ENCODE peak calls at places on chromosomes 1 and 21, in four cellular contexts. W is endodermal cell, D is ureter, Q is B cell. T is an unnamed sample.

GRCh38 chr1:34088001-34088400 is 77.0 kb downstream of the CSMD2 start:
- DNase-seq in W (peak; percentile 84), D (no peak), Q (no peak), T (peak; percentile 35)

GRCh38 chr1:103142466-103142865 is 34.1 kb upstream of the COL11A1 start:
- DNase-seq in W (no peak), D (no peak), Q (no peak), T (no peak)

GRCh38 chr1:228018125-228018398 is 11.3 kb downstream of the WNT3A start:
- DNase-seq in W (peak; percentile 37), D (no peak), Q (no peak), T (no peak)

GRCh38 chr1:201020647-201021332 is 2.7 kb downstream of the KIF21B start:
- DNase-seq in W (peak; percentile 87), D (no peak), Q (peak; percentile 57), T (peak; percentile 70)

GRCh38 chr1:5509664-5510452 is 482.4 kb downstream of the NPHP4 start:
- DNase-seq in W (peak; percentile 91), D (peak; percentile 70), Q (peak; percentile 74), T (peak; percentile 68)

GRCh38 chr1:151807131-151807530 is 1.9 kb upstream of the LINGO4 start:
- DNase-seq in W (no peak), D (no peak), Q (no peak), T (no peak)

GRCh38 chr21:36854391-36854790 is 112.1 kb downstream of the HLCS start:
- DNase-seq in W (peak; percentile 84), D (no peak), Q (peak; percentile 8), T (peak; percentile 73)

GRCh38 chr1:169595764-169596711 is 9.8 kb upstream of the F5 start:
- DNase-seq in W (peak; percentile 87), D (no peak), Q (no peak), T (peak; percentile 83)

GRCh38 chr1:115496904-115497527 is 144.8 kb upstream of the VANGL1 start:
- DNase-seq in W (no peak), D (no peak), Q (no peak), T (peak; percentile 72)

GRCh38 chr1:37676281-37677243 is 15.8 kb upstream of the CDCA8 start:
- DNase-seq in W (no peak), D (peak; percentile 66), Q (peak; percentile 33), T (no peak)

GRCh38 chr1:90591970-90592356 is 125.1 kb downstream of the BARHL2 start:
- DNase-seq in W (peak; percentile 83), D (no peak), Q (no peak), T (no peak)

GRCh38 chr21:42568834-42569731 is 55.4 kb downstream of the SLC37A1 start:
- DNase-seq in W (peak; percentile 37), D (peak; percentile 35), Q (no peak), T (peak; percentile 32)

GRCh38 chr1:39973503-39974135 is 18.7 kb downstream of the MFSD2A start:
- DNase-seq in W (peak; percentile 93), D (peak; percentile 80), Q (peak; percentile 83), T (peak; percentile 82)

GRCh38 chr1:200861937-200862647 is 10.7 kb upstream of the GPR25 start:
- DNase-seq in W (no peak), D (no peak), Q (peak; percentile 38), T (no peak)

GRCh38 chr1:106498238-106498637 is 558.2 kb upstream of the PRMT6 start:
- DNase-seq in W (no peak), D (no peak), Q (no peak), T (no peak)

GRCh38 chr1:221078260-221078965 is 199.2 kb downstream of the HLX start:
- DNase-seq in W (no peak), D (no peak), Q (no peak), T (no peak)

GRCh38 chr1:26697441-26697977 is 1.7 kb downstream of the ARID1A start:
- DNase-seq in W (peak; percentile 58), D (no peak), Q (no peak), T (no peak)

GRCh38 chr1:43274125-43274803 is 4.5 kb downstream of the TMEM125 start:
- DNase-seq in W (peak; percentile 55), D (no peak), Q (no peak), T (peak; percentile 64)

GRCh38 chr21:35079181-35079580 is 30.1 kb upstream of the RUNX1 start:
- DNase-seq in W (no peak), D (no peak), Q (no peak), T (no peak)

GRCh38 chr1:25579241-25579946 is 36.0 kb downstream of the LDLRAP1 start:
- DNase-seq in W (no peak), D (no peak), Q (no peak), T (no peak)

GRCh38 chr1:184563308-184563707 is 176.5 kb downstream of the C1orf21 start:
- DNase-seq in W (no peak), D (no peak), Q (no peak), T (no peak)

GRCh38 chr1:86258106-86258505 is 101.5 kb upstream of the COL24A1 start:
- DNase-seq in W (no peak), D (no peak), Q (no peak), T (no peak)

GRCh38 chr1:221101792-221102191 is 222.5 kb downstream of the HLX start:
- DNase-seq in W (no peak), D (no peak), Q (no peak), T (no peak)

GRCh38 chr21:34800797-34801518 is 132.2 kb downstream of the CLIC6 start:
- DNase-seq in W (no peak), D (no peak), Q (no peak), T (no peak)

GRCh38 chr21:41947596-41948403 is 6.0 kb downstream of the C2CD2 start:
- DNase-seq in W (no peak), D (no peak), Q (no peak), T (no peak)

GRCh38 chr1:244049142-244049968 is 1.7 kb upstream of the ZBTB18 start:
- DNase-seq in W (peak; percentile 74), D (no peak), Q (peak; percentile 83), T (peak; percentile 64)

GRCh38 chr21:45538381-45539045 is 3.7 kb downstream of the SLC19A1 start:
- DNase-seq in W (peak; percentile 31), D (peak; percentile 41), Q (no peak), T (peak; percentile 47)

GRCh38 chr1:157135070-157135469 is 3.1 kb downstream of the ETV3 start:
- DNase-seq in W (no peak), D (no peak), Q (no peak), T (no peak)

GRCh38 chr21:16108561-16109070 is 378.8 kb downstream of the USP25 start:
- DNase-seq in W (no peak), D (no peak), Q (no peak), T (no peak)

GRCh38 chr1:117580436-117580835 is 25.4 kb upstream of the TENT5C start:
- DNase-seq in W (no peak), D (no peak), Q (no peak), T (no peak)